ENCODE peak calls at places on chromosomes 6 and 20, in six cellular contexts. One of them, this sample, is unnamed.

GRCh38 chr6:38262609-38263008 is 377.1 kb downstream of the BTBD9 start:
- DNase-seq in AG08396: peak; percentile 16
- DNase-seq in stimulated activated CD4-positive, alpha-beta T cell treated with anti-CD3 and anti-CD28 coated beads, Interleukin-2, amount 100 ng/mL, for 48 hours: no peak
- DNase-seq in lower lobe of right lung: no peak
- DNase-seq in activated T-helper 9 cell treated with anti-CD3 and anti-CD28 coated beads, Interleukin-2, amount 50 U/mL, for 16 hours: no peak
- DNase-seq in activated CD8-positive, alpha-beta memory T cell treated with anti-CD3 and anti-CD28 coated beads, Interleukin-2, amount 10 ng/mL, durations not matched to agents 7 days and 5 days: no peak
- DNase-seq in this sample: no peak

GRCh38 chr6:4355241-4355640 is 219.9 kb upstream of the ECI2 start:
- DNase-seq in AG08396: peak; percentile 50
- DNase-seq in lower lobe of right lung: no peak
- DNase-seq in activated CD8-positive, alpha-beta memory T cell treated with anti-CD3 and anti-CD28 coated beads, Interleukin-2, amount 10 ng/mL, durations not matched to agents 7 days and 5 days: no peak
- DNase-seq in stimulated activated CD4-positive, alpha-beta T cell treated with anti-CD3 and anti-CD28 coated beads, Interleukin-2, amount 100 ng/mL, for 48 hours: no peak
- DNase-seq in activated T-helper 9 cell treated with anti-CD3 and anti-CD28 coated beads, Interleukin-2, amount 50 U/mL, for 16 hours: no peak
- DNase-seq in this sample: no peak

GRCh38 chr6:150924808-150925654 is 59.5 kb downstream of the MTHFD1L start:
- DNase-seq in activated CD8-positive, alpha-beta memory T cell treated with anti-CD3 and anti-CD28 coated beads, Interleukin-2, amount 10 ng/mL, durations not matched to agents 7 days and 5 days: no peak
- DNase-seq in lower lobe of right lung: no peak
- DNase-seq in AG08396: no peak
- DNase-seq in stimulated activated CD4-positive, alpha-beta T cell treated with anti-CD3 and anti-CD28 coated beads, Interleukin-2, amount 100 ng/mL, for 48 hours: no peak
- DNase-seq in activated T-helper 9 cell treated with anti-CD3 and anti-CD28 coated beads, Interleukin-2, amount 50 U/mL, for 16 hours: no peak
- DNase-seq in this sample: no peak

GRCh38 chr6:4320860-4321259 is 185.5 kb upstream of the ECI2 start:
- DNase-seq in stimulated activated CD4-positive, alpha-beta T cell treated with anti-CD3 and anti-CD28 coated beads, Interleukin-2, amount 100 ng/mL, for 48 hours: no peak
- DNase-seq in activated T-helper 9 cell treated with anti-CD3 and anti-CD28 coated beads, Interleukin-2, amount 50 U/mL, for 16 hours: no peak
- DNase-seq in AG08396: peak; percentile 60
- DNase-seq in lower lobe of right lung: no peak
- DNase-seq in activated CD8-positive, alpha-beta memory T cell treated with anti-CD3 and anti-CD28 coated beads, Interleukin-2, amount 10 ng/mL, durations not matched to agents 7 days and 5 days: no peak
- DNase-seq in this sample: no peak

GRCh38 chr6:152099816-152100618 is 292.5 kb downstream of the ESR1 start:
- DNase-seq in activated T-helper 9 cell treated with anti-CD3 and anti-CD28 coated beads, Interleukin-2, amount 50 U/mL, for 16 hours: no peak
- DNase-seq in AG08396: no peak
- DNase-seq in stimulated activated CD4-positive, alpha-beta T cell treated with anti-CD3 and anti-CD28 coated beads, Interleukin-2, amount 100 ng/mL, for 48 hours: no peak
- DNase-seq in activated CD8-positive, alpha-beta memory T cell treated with anti-CD3 and anti-CD28 coated beads, Interleukin-2, amount 10 ng/mL, durations not matched to agents 7 days and 5 days: no peak
- DNase-seq in lower lobe of right lung: peak; percentile 76
- DNase-seq in this sample: no peak

GRCh38 chr6:31898200-31899011 is 908 bp upstream of the EHMT2 start:
- DNase-seq in stimulated activated CD4-positive, alpha-beta T cell treated with anti-CD3 and anti-CD28 coated beads, Interleukin-2, amount 100 ng/mL, for 48 hours: no peak
- DNase-seq in activated CD8-positive, alpha-beta memory T cell treated with anti-CD3 and anti-CD28 coated beads, Interleukin-2, amount 10 ng/mL, durations not matched to agents 7 days and 5 days: peak; percentile 50
- DNase-seq in AG08396: no peak
- DNase-seq in activated T-helper 9 cell treated with anti-CD3 and anti-CD28 coated beads, Interleukin-2, amount 50 U/mL, for 16 hours: no peak
- DNase-seq in lower lobe of right lung: no peak
- DNase-seq in this sample: no peak

GRCh38 chr20:24531626-24532419 is 62.4 kb downstream of the SYNDIG1 start:
- DNase-seq in activated CD8-positive, alpha-beta memory T cell treated with anti-CD3 and anti-CD28 coated beads, Interleukin-2, amount 10 ng/mL, durations not matched to agents 7 days and 5 days: no peak
- DNase-seq in lower lobe of right lung: no peak
- DNase-seq in stimulated activated CD4-positive, alpha-beta T cell treated with anti-CD3 and anti-CD28 coated beads, Interleukin-2, amount 100 ng/mL, for 48 hours: no peak
- DNase-seq in activated T-helper 9 cell treated with anti-CD3 and anti-CD28 coated beads, Interleukin-2, amount 50 U/mL, for 16 hours: no peak
- DNase-seq in AG08396: no peak
- DNase-seq in this sample: no peak

GRCh38 chr6:41723178-41723935 is 12.1 kb downstream of the TFEB start:
- DNase-seq in stimulated activated CD4-positive, alpha-beta T cell treated with anti-CD3 and anti-CD28 coated beads, Interleukin-2, amount 100 ng/mL, for 48 hours: no peak
- DNase-seq in activated CD8-positive, alpha-beta memory T cell treated with anti-CD3 and anti-CD28 coated beads, Interleukin-2, amount 10 ng/mL, durations not matched to agents 7 days and 5 days: no peak
- DNase-seq in activated T-helper 9 cell treated with anti-CD3 and anti-CD28 coated beads, Interleukin-2, amount 50 U/mL, for 16 hours: no peak
- DNase-seq in AG08396: peak; percentile 94
- DNase-seq in lower lobe of right lung: peak; percentile 93
- DNase-seq in this sample: peak; percentile 83

GRCh38 chr20:3613821-3614440 is 49.3 kb downstream of the GFRA4 start:
- DNase-seq in stimulated activated CD4-positive, alpha-beta T cell treated with anti-CD3 and anti-CD28 coated beads, Interleukin-2, amount 100 ng/mL, for 48 hours: no peak
- DNase-seq in AG08396: no peak
- DNase-seq in lower lobe of right lung: no peak
- DNase-seq in activated CD8-positive, alpha-beta memory T cell treated with anti-CD3 and anti-CD28 coated beads, Interleukin-2, amount 10 ng/mL, durations not matched to agents 7 days and 5 days: no peak
- DNase-seq in activated T-helper 9 cell treated with anti-CD3 and anti-CD28 coated beads, Interleukin-2, amount 50 U/mL, for 16 hours: no peak
- DNase-seq in this sample: no peak

GRCh38 chr6:41373919-41374617 is 38.7 kb downstream of the NCR2 start:
- DNase-seq in lower lobe of right lung: no peak
- DNase-seq in AG08396: no peak
- DNase-seq in activated CD8-positive, alpha-beta memory T cell treated with anti-CD3 and anti-CD28 coated beads, Interleukin-2, amount 10 ng/mL, durations not matched to agents 7 days and 5 days: peak; percentile 39
- DNase-seq in stimulated activated CD4-positive, alpha-beta T cell treated with anti-CD3 and anti-CD28 coated beads, Interleukin-2, amount 100 ng/mL, for 48 hours: no peak
- DNase-seq in activated T-helper 9 cell treated with anti-CD3 and anti-CD28 coated beads, Interleukin-2, amount 50 U/mL, for 16 hours: no peak
- DNase-seq in this sample: no peak

GRCh38 chr6:22323848-22324247 is 27.0 kb upstream of the PRL start:
- DNase-seq in activated T-helper 9 cell treated with anti-CD3 and anti-CD28 coated beads, Interleukin-2, amount 50 U/mL, for 16 hours: no peak
- DNase-seq in lower lobe of right lung: no peak
- DNase-seq in AG08396: no peak
- DNase-seq in stimulated activated CD4-positive, alpha-beta T cell treated with anti-CD3 and anti-CD28 coated beads, Interleukin-2, amount 100 ng/mL, for 48 hours: no peak
- DNase-seq in activated CD8-positive, alpha-beta memory T cell treated with anti-CD3 and anti-CD28 coated beads, Interleukin-2, amount 10 ng/mL, durations not matched to agents 7 days and 5 days: no peak
- DNase-seq in this sample: no peak

GRCh38 chr6:38796850-38797249 is 81.7 kb downstream of the DNAH8 start:
- DNase-seq in stimulated activated CD4-positive, alpha-beta T cell treated with anti-CD3 and anti-CD28 coated beads, Interleukin-2, amount 100 ng/mL, for 48 hours: no peak
- DNase-seq in lower lobe of right lung: no peak
- DNase-seq in activated T-helper 9 cell treated with anti-CD3 and anti-CD28 coated beads, Interleukin-2, amount 50 U/mL, for 16 hours: no peak
- DNase-seq in AG08396: no peak
- DNase-seq in activated CD8-positive, alpha-beta memory T cell treated with anti-CD3 and anti-CD28 coated beads, Interleukin-2, amount 10 ng/mL, durations not matched to agents 7 days and 5 days: no peak
- DNase-seq in this sample: peak; percentile 40

GRCh38 chr20:38790210-38791053 is 15.1 kb upstream of the PPP1R16B start:
- DNase-seq in AG08396: no peak
- DNase-seq in lower lobe of right lung: no peak
- DNase-seq in activated CD8-positive, alpha-beta memory T cell treated with anti-CD3 and anti-CD28 coated beads, Interleukin-2, amount 10 ng/mL, durations not matched to agents 7 days and 5 days: peak; percentile 71
- DNase-seq in activated T-helper 9 cell treated with anti-CD3 and anti-CD28 coated beads, Interleukin-2, amount 50 U/mL, for 16 hours: peak; percentile 8
- DNase-seq in stimulated activated CD4-positive, alpha-beta T cell treated with anti-CD3 and anti-CD28 coated beads, Interleukin-2, amount 100 ng/mL, for 48 hours: peak; percentile 42
- DNase-seq in this sample: no peak

GRCh38 chr6:25640446-25640845 is 11.6 kb upstream of the SCGN start:
- DNase-seq in stimulated activated CD4-positive, alpha-beta T cell treated with anti-CD3 and anti-CD28 coated beads, Interleukin-2, amount 100 ng/mL, for 48 hours: no peak
- DNase-seq in activated T-helper 9 cell treated with anti-CD3 and anti-CD28 coated beads, Interleukin-2, amount 50 U/mL, for 16 hours: no peak
- DNase-seq in lower lobe of right lung: no peak
- DNase-seq in activated CD8-positive, alpha-beta memory T cell treated with anti-CD3 and anti-CD28 coated beads, Interleukin-2, amount 10 ng/mL, durations not matched to agents 7 days and 5 days: no peak
- DNase-seq in AG08396: no peak
- DNase-seq in this sample: no peak

GRCh38 chr6:35188886-35189285 is 24.9 kb upstream of the SCUBE3 start:
- DNase-seq in lower lobe of right lung: no peak
- DNase-seq in activated CD8-positive, alpha-beta memory T cell treated with anti-CD3 and anti-CD28 coated beads, Interleukin-2, amount 10 ng/mL, durations not matched to agents 7 days and 5 days: no peak
- DNase-seq in AG08396: no peak
- DNase-seq in activated T-helper 9 cell treated with anti-CD3 and anti-CD28 coated beads, Interleukin-2, amount 50 U/mL, for 16 hours: no peak
- DNase-seq in stimulated activated CD4-positive, alpha-beta T cell treated with anti-CD3 and anti-CD28 coated beads, Interleukin-2, amount 100 ng/mL, for 48 hours: no peak
- DNase-seq in this sample: no peak

GRCh38 chr6:73121421-73121993 is 103.8 kb downstream of the KHDC1L start:
- DNase-seq in AG08396: peak; percentile 35
- DNase-seq in activated T-helper 9 cell treated with anti-CD3 and anti-CD28 coated beads, Interleukin-2, amount 50 U/mL, for 16 hours: no peak
- DNase-seq in activated CD8-positive, alpha-beta memory T cell treated with anti-CD3 and anti-CD28 coated beads, Interleukin-2, amount 10 ng/mL, durations not matched to agents 7 days and 5 days: no peak
- DNase-seq in lower lobe of right lung: no peak
- DNase-seq in stimulated activated CD4-positive, alpha-beta T cell treated with anti-CD3 and anti-CD28 coated beads, Interleukin-2, amount 100 ng/mL, for 48 hours: no peak
- DNase-seq in this sample: no peak

GRCh38 chr20:11676618-11677289 is 240.9 kb upstream of the BTBD3 start:
- DNase-seq in lower lobe of right lung: no peak
- DNase-seq in AG08396: peak; percentile 64
- DNase-seq in activated CD8-positive, alpha-beta memory T cell treated with anti-CD3 and anti-CD28 coated beads, Interleukin-2, amount 10 ng/mL, durations not matched to agents 7 days and 5 days: no peak
- DNase-seq in stimulated activated CD4-positive, alpha-beta T cell treated with anti-CD3 and anti-CD28 coated beads, Interleukin-2, amount 100 ng/mL, for 48 hours: peak; percentile 12
- DNase-seq in activated T-helper 9 cell treated with anti-CD3 and anti-CD28 coated beads, Interleukin-2, amount 50 U/mL, for 16 hours: no peak
- DNase-seq in this sample: peak; percentile 60

GRCh38 chr20:34948030-34948429 is 7.6 kb downstream of the GSS start:
- DNase-seq in lower lobe of right lung: no peak
- DNase-seq in stimulated activated CD4-positive, alpha-beta T cell treated with anti-CD3 and anti-CD28 coated beads, Interleukin-2, amount 100 ng/mL, for 48 hours: no peak
- DNase-seq in AG08396: peak; percentile 76
- DNase-seq in activated CD8-positive, alpha-beta memory T cell treated with anti-CD3 and anti-CD28 coated beads, Interleukin-2, amount 10 ng/mL, durations not matched to agents 7 days and 5 days: no peak
- DNase-seq in activated T-helper 9 cell treated with anti-CD3 and anti-CD28 coated beads, Interleukin-2, amount 50 U/mL, for 16 hours: no peak
- DNase-seq in this sample: no peak

GRCh38 chr20:7392551-7392950 is 547.7 kb downstream of the HAO1 start:
- DNase-seq in stimulated activated CD4-positive, alpha-beta T cell treated with anti-CD3 and anti-CD28 coated beads, Interleukin-2, amount 100 ng/mL, for 48 hours: no peak
- DNase-seq in lower lobe of right lung: no peak
- DNase-seq in AG08396: no peak
- DNase-seq in activated CD8-positive, alpha-beta memory T cell treated with anti-CD3 and anti-CD28 coated beads, Interleukin-2, amount 10 ng/mL, durations not matched to agents 7 days and 5 days: no peak
- DNase-seq in activated T-helper 9 cell treated with anti-CD3 and anti-CD28 coated beads, Interleukin-2, amount 50 U/mL, for 16 hours: no peak
- DNase-seq in this sample: no peak

GRCh38 chr20:57660510-57661199 is 40.4 kb upstream of the ZBP1 start:
- DNase-seq in activated CD8-positive, alpha-beta memory T cell treated with anti-CD3 and anti-CD28 coated beads, Interleukin-2, amount 10 ng/mL, durations not matched to agents 7 days and 5 days: no peak
- DNase-seq in AG08396: no peak
- DNase-seq in stimulated activated CD4-positive, alpha-beta T cell treated with anti-CD3 and anti-CD28 coated beads, Interleukin-2, amount 100 ng/mL, for 48 hours: no peak
- DNase-seq in lower lobe of right lung: peak; percentile 10
- DNase-seq in activated T-helper 9 cell treated with anti-CD3 and anti-CD28 coated beads, Interleukin-2, amount 50 U/mL, for 16 hours: no peak
- DNase-seq in this sample: peak; percentile 15

GRCh38 chr6:24205020-24205492 is 79.0 kb downstream of the NRSN1 start:
- DNase-seq in lower lobe of right lung: no peak
- DNase-seq in AG08396: peak; percentile 5
- DNase-seq in stimulated activated CD4-positive, alpha-beta T cell treated with anti-CD3 and anti-CD28 coated beads, Interleukin-2, amount 100 ng/mL, for 48 hours: peak; percentile 10
- DNase-seq in activated T-helper 9 cell treated with anti-CD3 and anti-CD28 coated beads, Interleukin-2, amount 50 U/mL, for 16 hours: no peak
- DNase-seq in activated CD8-positive, alpha-beta memory T cell treated with anti-CD3 and anti-CD28 coated beads, Interleukin-2, amount 10 ng/mL, durations not matched to agents 7 days and 5 days: no peak
- DNase-seq in this sample: no peak

GRCh38 chr6:27592107-27592480 is 119.2 kb upstream of the ZNF184 start:
- DNase-seq in stimulated activated CD4-positive, alpha-beta T cell treated with anti-CD3 and anti-CD28 coated beads, Interleukin-2, amount 100 ng/mL, for 48 hours: no peak
- DNase-seq in AG08396: no peak
- DNase-seq in activated CD8-positive, alpha-beta memory T cell treated with anti-CD3 and anti-CD28 coated beads, Interleukin-2, amount 10 ng/mL, durations not matched to agents 7 days and 5 days: no peak
- DNase-seq in activated T-helper 9 cell treated with anti-CD3 and anti-CD28 coated beads, Interleukin-2, amount 50 U/mL, for 16 hours: no peak
- DNase-seq in lower lobe of right lung: no peak
- DNase-seq in this sample: no peak

GRCh38 chr6:149223120-149223775 is 94.3 kb upstream of the TAB2 start:
- DNase-seq in stimulated activated CD4-positive, alpha-beta T cell treated with anti-CD3 and anti-CD28 coated beads, Interleukin-2, amount 100 ng/mL, for 48 hours: no peak
- DNase-seq in activated T-helper 9 cell treated with anti-CD3 and anti-CD28 coated beads, Interleukin-2, amount 50 U/mL, for 16 hours: no peak
- DNase-seq in lower lobe of right lung: no peak
- DNase-seq in activated CD8-positive, alpha-beta memory T cell treated with anti-CD3 and anti-CD28 coated beads, Interleukin-2, amount 10 ng/mL, durations not matched to agents 7 days and 5 days: no peak
- DNase-seq in AG08396: no peak
- DNase-seq in this sample: no peak

GRCh38 chr20:10618611-10619245 is 55.1 kb downstream of the JAG1 start:
- DNase-seq in activated T-helper 9 cell treated with anti-CD3 and anti-CD28 coated beads, Interleukin-2, amount 50 U/mL, for 16 hours: no peak
- DNase-seq in lower lobe of right lung: no peak
- DNase-seq in activated CD8-positive, alpha-beta memory T cell treated with anti-CD3 and anti-CD28 coated beads, Interleukin-2, amount 10 ng/mL, durations not matched to agents 7 days and 5 days: no peak
- DNase-seq in AG08396: no peak
- DNase-seq in stimulated activated CD4-positive, alpha-beta T cell treated with anti-CD3 and anti-CD28 coated beads, Interleukin-2, amount 100 ng/mL, for 48 hours: no peak
- DNase-seq in this sample: no peak

GRCh38 chr6:88749849-88750248 is 213.6 kb downstream of the RNGTT start:
- DNase-seq in stimulated activated CD4-positive, alpha-beta T cell treated with anti-CD3 and anti-CD28 coated beads, Interleukin-2, amount 100 ng/mL, for 48 hours: no peak
- DNase-seq in activated T-helper 9 cell treated with anti-CD3 and anti-CD28 coated beads, Interleukin-2, amount 50 U/mL, for 16 hours: no peak
- DNase-seq in lower lobe of right lung: no peak
- DNase-seq in AG08396: no peak
- DNase-seq in activated CD8-positive, alpha-beta memory T cell treated with anti-CD3 and anti-CD28 coated beads, Interleukin-2, amount 10 ng/mL, durations not matched to agents 7 days and 5 days: no peak
- DNase-seq in this sample: no peak

GRCh38 chr6:92681401-92681800 is 738.0 kb downstream of the EPHA7 start:
- DNase-seq in activated T-helper 9 cell treated with anti-CD3 and anti-CD28 coated beads, Interleukin-2, amount 50 U/mL, for 16 hours: no peak
- DNase-seq in stimulated activated CD4-positive, alpha-beta T cell treated with anti-CD3 and anti-CD28 coated beads, Interleukin-2, amount 100 ng/mL, for 48 hours: no peak
- DNase-seq in lower lobe of right lung: no peak
- DNase-seq in activated CD8-positive, alpha-beta memory T cell treated with anti-CD3 and anti-CD28 coated beads, Interleukin-2, amount 10 ng/mL, durations not matched to agents 7 days and 5 days: no peak
- DNase-seq in AG08396: no peak
- DNase-seq in this sample: no peak

GRCh38 chr6:43451939-43452338 is 3.4 kb downstream of the DLK2 start:
- DNase-seq in AG08396: no peak
- DNase-seq in activated CD8-positive, alpha-beta memory T cell treated with anti-CD3 and anti-CD28 coated beads, Interleukin-2, amount 10 ng/mL, durations not matched to agents 7 days and 5 days: no peak
- DNase-seq in activated T-helper 9 cell treated with anti-CD3 and anti-CD28 coated beads, Interleukin-2, amount 50 U/mL, for 16 hours: no peak
- DNase-seq in lower lobe of right lung: no peak
- DNase-seq in stimulated activated CD4-positive, alpha-beta T cell treated with anti-CD3 and anti-CD28 coated beads, Interleukin-2, amount 100 ng/mL, for 48 hours: no peak
- DNase-seq in this sample: no peak

GRCh38 chr6:127635091-127635490 is 58.1 kb downstream of the C6orf58 start:
- DNase-seq in AG08396: no peak
- DNase-seq in stimulated activated CD4-positive, alpha-beta T cell treated with anti-CD3 and anti-CD28 coated beads, Interleukin-2, amount 100 ng/mL, for 48 hours: no peak
- DNase-seq in lower lobe of right lung: no peak
- DNase-seq in activated T-helper 9 cell treated with anti-CD3 and anti-CD28 coated beads, Interleukin-2, amount 50 U/mL, for 16 hours: no peak
- DNase-seq in activated CD8-positive, alpha-beta memory T cell treated with anti-CD3 and anti-CD28 coated beads, Interleukin-2, amount 10 ng/mL, durations not matched to agents 7 days and 5 days: no peak
- DNase-seq in this sample: no peak

GRCh38 chr6:149063443-149063842 is 254.1 kb upstream of the TAB2 start:
- DNase-seq in lower lobe of right lung: no peak
- DNase-seq in stimulated activated CD4-positive, alpha-beta T cell treated with anti-CD3 and anti-CD28 coated beads, Interleukin-2, amount 100 ng/mL, for 48 hours: no peak
- DNase-seq in activated CD8-positive, alpha-beta memory T cell treated with anti-CD3 and anti-CD28 coated beads, Interleukin-2, amount 10 ng/mL, durations not matched to agents 7 days and 5 days: no peak
- DNase-seq in AG08396: no peak
- DNase-seq in activated T-helper 9 cell treated with anti-CD3 and anti-CD28 coated beads, Interleukin-2, amount 50 U/mL, for 16 hours: no peak
- DNase-seq in this sample: no peak

GRCh38 chr20:61420056-61420455 is 168.0 kb downstream of the CDH4 start:
- DNase-seq in activated CD8-positive, alpha-beta memory T cell treated with anti-CD3 and anti-CD28 coated beads, Interleukin-2, amount 10 ng/mL, durations not matched to agents 7 days and 5 days: no peak
- DNase-seq in lower lobe of right lung: no peak
- DNase-seq in activated T-helper 9 cell treated with anti-CD3 and anti-CD28 coated beads, Interleukin-2, amount 50 U/mL, for 16 hours: no peak
- DNase-seq in stimulated activated CD4-positive, alpha-beta T cell treated with anti-CD3 and anti-CD28 coated beads, Interleukin-2, amount 100 ng/mL, for 48 hours: no peak
- DNase-seq in AG08396: no peak
- DNase-seq in this sample: no peak

GRCh38 chr6:169638915-169639314 is 62.9 kb downstream of the WDR27 start:
- DNase-seq in activated T-helper 9 cell treated with anti-CD3 and anti-CD28 coated beads, Interleukin-2, amount 50 U/mL, for 16 hours: no peak
- DNase-seq in stimulated activated CD4-positive, alpha-beta T cell treated with anti-CD3 and anti-CD28 coated beads, Interleukin-2, amount 100 ng/mL, for 48 hours: no peak
- DNase-seq in lower lobe of right lung: peak; percentile 20
- DNase-seq in AG08396: no peak
- DNase-seq in activated CD8-positive, alpha-beta memory T cell treated with anti-CD3 and anti-CD28 coated beads, Interleukin-2, amount 10 ng/mL, durations not matched to agents 7 days and 5 days: no peak
- DNase-seq in this sample: no peak

GRCh38 chr20:18543216-18543615 is 24.0 kb upstream of the SMIM26 start:
- DNase-seq in activated T-helper 9 cell treated with anti-CD3 and anti-CD28 coated beads, Interleukin-2, amount 50 U/mL, for 16 hours: no peak
- DNase-seq in activated CD8-positive, alpha-beta memory T cell treated with anti-CD3 and anti-CD28 coated beads, Interleukin-2, amount 10 ng/mL, durations not matched to agents 7 days and 5 days: no peak
- DNase-seq in AG08396: no peak
- DNase-seq in stimulated activated CD4-positive, alpha-beta T cell treated with anti-CD3 and anti-CD28 coated beads, Interleukin-2, amount 100 ng/mL, for 48 hours: no peak
- DNase-seq in lower lobe of right lung: no peak
- DNase-seq in this sample: no peak

GRCh38 chr6:92587521-92587920 is 831.8 kb downstream of the EPHA7 start:
- DNase-seq in activated CD8-positive, alpha-beta memory T cell treated with anti-CD3 and anti-CD28 coated beads, Interleukin-2, amount 10 ng/mL, durations not matched to agents 7 days and 5 days: no peak
- DNase-seq in activated T-helper 9 cell treated with anti-CD3 and anti-CD28 coated beads, Interleukin-2, amount 50 U/mL, for 16 hours: no peak
- DNase-seq in lower lobe of right lung: no peak
- DNase-seq in AG08396: no peak
- DNase-seq in stimulated activated CD4-positive, alpha-beta T cell treated with anti-CD3 and anti-CD28 coated beads, Interleukin-2, amount 100 ng/mL, for 48 hours: no peak
- DNase-seq in this sample: no peak

GRCh38 chr20:20369353-20370086 is 1.6 kb downstream of the INSM1 start:
- DNase-seq in activated T-helper 9 cell treated with anti-CD3 and anti-CD28 coated beads, Interleukin-2, amount 50 U/mL, for 16 hours: no peak
- DNase-seq in lower lobe of right lung: no peak
- DNase-seq in stimulated activated CD4-positive, alpha-beta T cell treated with anti-CD3 and anti-CD28 coated beads, Interleukin-2, amount 100 ng/mL, for 48 hours: peak; percentile 19
- DNase-seq in AG08396: no peak
- DNase-seq in activated CD8-positive, alpha-beta memory T cell treated with anti-CD3 and anti-CD28 coated beads, Interleukin-2, amount 10 ng/mL, durations not matched to agents 7 days and 5 days: no peak
- DNase-seq in this sample: no peak

GRCh38 chr20:20366551-20366895 is 1.4 kb upstream of the INSM1 start:
- DNase-seq in activated CD8-positive, alpha-beta memory T cell treated with anti-CD3 and anti-CD28 coated beads, Interleukin-2, amount 10 ng/mL, durations not matched to agents 7 days and 5 days: no peak
- DNase-seq in stimulated activated CD4-positive, alpha-beta T cell treated with anti-CD3 and anti-CD28 coated beads, Interleukin-2, amount 100 ng/mL, for 48 hours: no peak
- DNase-seq in AG08396: no peak
- DNase-seq in activated T-helper 9 cell treated with anti-CD3 and anti-CD28 coated beads, Interleukin-2, amount 50 U/mL, for 16 hours: no peak
- DNase-seq in lower lobe of right lung: no peak
- DNase-seq in this sample: no peak

GRCh38 chr6:168131464-168132415 is 52.7 kb upstream of the FRMD1 start:
- DNase-seq in stimulated activated CD4-positive, alpha-beta T cell treated with anti-CD3 and anti-CD28 coated beads, Interleukin-2, amount 100 ng/mL, for 48 hours: no peak
- DNase-seq in lower lobe of right lung: no peak
- DNase-seq in AG08396: no peak
- DNase-seq in activated T-helper 9 cell treated with anti-CD3 and anti-CD28 coated beads, Interleukin-2, amount 50 U/mL, for 16 hours: no peak
- DNase-seq in activated CD8-positive, alpha-beta memory T cell treated with anti-CD3 and anti-CD28 coated beads, Interleukin-2, amount 10 ng/mL, durations not matched to agents 7 days and 5 days: peak; percentile 9
- DNase-seq in this sample: no peak

GRCh38 chr20:35903843-35904242 is 50.5 kb downstream of the SCAND1 start:
- DNase-seq in activated CD8-positive, alpha-beta memory T cell treated with anti-CD3 and anti-CD28 coated beads, Interleukin-2, amount 10 ng/mL, durations not matched to agents 7 days and 5 days: no peak
- DNase-seq in stimulated activated CD4-positive, alpha-beta T cell treated with anti-CD3 and anti-CD28 coated beads, Interleukin-2, amount 100 ng/mL, for 48 hours: no peak
- DNase-seq in lower lobe of right lung: no peak
- DNase-seq in AG08396: no peak
- DNase-seq in activated T-helper 9 cell treated with anti-CD3 and anti-CD28 coated beads, Interleukin-2, amount 50 U/mL, for 16 hours: no peak
- DNase-seq in this sample: no peak

GRCh38 chr20:11454966-11455799 is 462.5 kb upstream of the BTBD3 start:
- DNase-seq in activated T-helper 9 cell treated with anti-CD3 and anti-CD28 coated beads, Interleukin-2, amount 50 U/mL, for 16 hours: no peak
- DNase-seq in stimulated activated CD4-positive, alpha-beta T cell treated with anti-CD3 and anti-CD28 coated beads, Interleukin-2, amount 100 ng/mL, for 48 hours: no peak
- DNase-seq in lower lobe of right lung: no peak
- DNase-seq in activated CD8-positive, alpha-beta memory T cell treated with anti-CD3 and anti-CD28 coated beads, Interleukin-2, amount 10 ng/mL, durations not matched to agents 7 days and 5 days: no peak
- DNase-seq in AG08396: no peak
- DNase-seq in this sample: no peak

GRCh38 chr6:49980898-49981297 is 11.5 kb upstream of the DEFB113 start:
- DNase-seq in AG08396: no peak
- DNase-seq in activated CD8-positive, alpha-beta memory T cell treated with anti-CD3 and anti-CD28 coated beads, Interleukin-2, amount 10 ng/mL, durations not matched to agents 7 days and 5 days: no peak
- DNase-seq in lower lobe of right lung: no peak
- DNase-seq in activated T-helper 9 cell treated with anti-CD3 and anti-CD28 coated beads, Interleukin-2, amount 50 U/mL, for 16 hours: no peak
- DNase-seq in stimulated activated CD4-positive, alpha-beta T cell treated with anti-CD3 and anti-CD28 coated beads, Interleukin-2, amount 100 ng/mL, for 48 hours: no peak
- DNase-seq in this sample: no peak

GRCh38 chr6:42363906-42364859 is 87.5 kb downstream of the TRERF1 start:
- DNase-seq in activated T-helper 9 cell treated with anti-CD3 and anti-CD28 coated beads, Interleukin-2, amount 50 U/mL, for 16 hours: no peak
- DNase-seq in stimulated activated CD4-positive, alpha-beta T cell treated with anti-CD3 and anti-CD28 coated beads, Interleukin-2, amount 100 ng/mL, for 48 hours: no peak
- DNase-seq in lower lobe of right lung: no peak
- DNase-seq in activated CD8-positive, alpha-beta memory T cell treated with anti-CD3 and anti-CD28 coated beads, Interleukin-2, amount 10 ng/mL, durations not matched to agents 7 days and 5 days: no peak
- DNase-seq in AG08396: no peak
- DNase-seq in this sample: no peak